ENCODE peak calls at places on chromosomes 7 and 10, in five cellular contexts. Q is stimulated activated CD4-positive, alpha-beta T cell treated with anti-CD3 and anti-CD28 coated beads, Interleukin-4, amount 100 ng/mL, for 4 hours; K is GM19239; R is WTC11; M is activated T-helper 9 cell treated with anti-CD3 and anti-CD28 coated beads, Interleukin-2, amount 50 U/mL, for 16 hours. T is an unnamed sample.

GRCh38 chr7:151012921-151013347 is 11.4 kb downstream of the ATG9B start:
- DNase-seq in Q (no peak), K (no peak), R (peak; percentile 68), M (no peak), T (no peak)

GRCh38 chr10:121172406-121172805 is 321.2 kb downstream of the WDR11 start:
- DNase-seq in Q (no peak), K (no peak), R (no peak), M (no peak), T (no peak)

GRCh38 chr10:117216611-117217195 is 19.4 kb downstream of the KCNK18 start:
- DNase-seq in Q (peak; percentile 53), K (peak; percentile 87), R (peak; percentile 83), M (peak; percentile 54), T (no peak)

GRCh38 chr7:3439333-3440030 is 138.4 kb downstream of the SDK1 start:
- DNase-seq in Q (no peak), K (no peak), R (no peak), M (no peak), T (no peak)

GRCh38 chr7:2869981-2870380 is 25.9 kb upstream of the GNA12 start:
- DNase-seq in Q (no peak), K (no peak), R (no peak), M (no peak), T (no peak)

GRCh38 chr7:130022115-130022514 is 29.1 kb downstream of the ZC3HC1 start:
- DNase-seq in Q (no peak), K (no peak), R (no peak), M (no peak), T (no peak)

GRCh38 chr10:88525371-88526079 is 57.6 kb downstream of the RNLS start:
- DNase-seq in Q (no peak), K (no peak), R (no peak), M (no peak), T (no peak)

GRCh38 chr10:121994429-121994881 is 5.5 kb downstream of the TACC2 start:
- DNase-seq in Q (no peak), K (no peak), R (peak; percentile 37), M (no peak), T (no peak)

GRCh38 chr10:91694170-91694794 is 61.4 kb upstream of the PPP1R3C start:
- DNase-seq in Q (no peak), K (peak; percentile 8), R (no peak), M (no peak), T (no peak)

GRCh38 chr7:6133249-6133648 is 102.1 kb downstream of the ANKRD61 start:
- DNase-seq in Q (no peak), K (no peak), R (no peak), M (no peak), T (no peak)

GRCh38 chr7:101189109-101189508 is 9.0 kb upstream of the NAT16 start:
- DNase-seq in Q (no peak), K (no peak), R (no peak), M (no peak), T (no peak)

T was measured in NK-92 treated with Interleukin-12 subunit alpha and Interleukin-12 subunit beta, amount 100 ng/mL, for 24 hours.